ENCODE peak calls at places on chromosomes 13 and 19, in five cellular contexts. One of them, this sample, is unnamed.
A peak's percentile ranks its signal among the peaks of the same experiment; 100 is the strongest.

GRCh38 chr13:109627649-109628048 is 158.7 kb downstream of the IRS2 start:
- DNase-seq in K562: no peak
- DNase-seq in H1: no peak
- DNase-seq in heart left ventricle: no peak
- DNase-seq in tibial nerve: no peak
- DNase-seq in this sample: no peak

GRCh38 chr19:6738726-6739389 is 622 bp upstream of the TRIP10 start:
- DNase-seq in K562: peak; percentile 45
- DNase-seq in H1: no peak
- DNase-seq in heart left ventricle: no peak
- DNase-seq in tibial nerve: no peak
- DNase-seq in this sample: no peak

GRCh38 chr13:92802776-92803175 is 423.8 kb upstream of the GPC6 start:
- DNase-seq in K562: no peak
- DNase-seq in H1: no peak
- DNase-seq in heart left ventricle: no peak
- DNase-seq in tibial nerve: no peak
- DNase-seq in this sample: no peak

GRCh38 chr19:16200038-16200775 is 2.5 kb downstream of the AP1M1 start:
- DNase-seq in K562: peak; percentile 14
- DNase-seq in H1: no peak
- DNase-seq in heart left ventricle: no peak
- DNase-seq in tibial nerve: peak; percentile 31
- DNase-seq in this sample: peak; percentile 61

GRCh38 chr13:50126378-50127016 is 111.3 kb downstream of the KCNRG start:
- DNase-seq in K562: peak; percentile 47
- DNase-seq in H1: no peak
- DNase-seq in heart left ventricle: no peak
- DNase-seq in tibial nerve: no peak
- DNase-seq in this sample: peak; percentile 38

GRCh38 chr19:39166571-39167391 is 30.0 kb upstream of the NCCRP1 start:
- DNase-seq in K562: peak; percentile 36
- DNase-seq in H1: no peak
- DNase-seq in heart left ventricle: peak; percentile 70
- DNase-seq in tibial nerve: no peak
- DNase-seq in this sample: no peak

GRCh38 chr13:20772401-20773131 is 1.2 kb downstream of the EEF1AKMT1 start:
- DNase-seq in K562: peak; percentile 23
- DNase-seq in H1: no peak
- DNase-seq in heart left ventricle: no peak
- DNase-seq in tibial nerve: no peak
- DNase-seq in this sample: peak; percentile 48

GRCh38 chr13:110345266-110345665 is 38.2 kb downstream of the COL4A2 start:
- DNase-seq in K562: no peak
- DNase-seq in H1: no peak
- DNase-seq in heart left ventricle: no peak
- DNase-seq in tibial nerve: no peak
- DNase-seq in this sample: no peak

GRCh38 chr19:15532779-15533521 is 24.6 kb downstream of the CYP4F22 start:
- DNase-seq in K562: no peak
- DNase-seq in H1: no peak
- DNase-seq in heart left ventricle: no peak
- DNase-seq in tibial nerve: no peak
- DNase-seq in this sample: peak; percentile 83

GRCh38 chr19:45506991-45507863 is at the start of gene VASP:
- DNase-seq in K562: peak; percentile 95
- DNase-seq in H1: no peak
- DNase-seq in heart left ventricle: peak; percentile 91
- DNase-seq in tibial nerve: peak; percentile 66
- DNase-seq in this sample: peak; percentile 91
- TF ChIP-seq POLR2A in K562: peak; percentile 98
- TF ChIP-seq POLR2A in H1: peak; percentile 89
- TF ChIP-seq POLR2A in heart left ventricle: peak; percentile 95
- TF ChIP-seq POLR2A in tibial nerve: peak; percentile 50
- TF ChIP-seq POLR2A in this sample: peak; percentile 83

GRCh38 chr19:53536223-53536543 is 1.8 kb upstream of the ZNF331 start:
- DNase-seq in K562: no peak
- DNase-seq in H1: no peak
- DNase-seq in heart left ventricle: no peak
- DNase-seq in tibial nerve: no peak
- DNase-seq in this sample: no peak

GRCh38 chr19:53540091-53540490 is 2.1 kb downstream of the ZNF331 start:
- DNase-seq in K562: no peak
- DNase-seq in H1: no peak
- DNase-seq in heart left ventricle: no peak
- DNase-seq in tibial nerve: no peak
- DNase-seq in this sample: no peak

GRCh38 chr19:53538378-53539109 is 599 bp downstream of the ZNF331 start:
- DNase-seq in K562: no peak
- DNase-seq in H1: no peak
- DNase-seq in heart left ventricle: no peak
- DNase-seq in tibial nerve: no peak
- DNase-seq in this sample: no peak

GRCh38 chr19:53537126-53537522 is 821 bp upstream of the ZNF331 start:
- DNase-seq in K562: no peak
- DNase-seq in H1: no peak
- DNase-seq in heart left ventricle: no peak
- DNase-seq in tibial nerve: no peak
- DNase-seq in this sample: peak; percentile 4

DNA sequence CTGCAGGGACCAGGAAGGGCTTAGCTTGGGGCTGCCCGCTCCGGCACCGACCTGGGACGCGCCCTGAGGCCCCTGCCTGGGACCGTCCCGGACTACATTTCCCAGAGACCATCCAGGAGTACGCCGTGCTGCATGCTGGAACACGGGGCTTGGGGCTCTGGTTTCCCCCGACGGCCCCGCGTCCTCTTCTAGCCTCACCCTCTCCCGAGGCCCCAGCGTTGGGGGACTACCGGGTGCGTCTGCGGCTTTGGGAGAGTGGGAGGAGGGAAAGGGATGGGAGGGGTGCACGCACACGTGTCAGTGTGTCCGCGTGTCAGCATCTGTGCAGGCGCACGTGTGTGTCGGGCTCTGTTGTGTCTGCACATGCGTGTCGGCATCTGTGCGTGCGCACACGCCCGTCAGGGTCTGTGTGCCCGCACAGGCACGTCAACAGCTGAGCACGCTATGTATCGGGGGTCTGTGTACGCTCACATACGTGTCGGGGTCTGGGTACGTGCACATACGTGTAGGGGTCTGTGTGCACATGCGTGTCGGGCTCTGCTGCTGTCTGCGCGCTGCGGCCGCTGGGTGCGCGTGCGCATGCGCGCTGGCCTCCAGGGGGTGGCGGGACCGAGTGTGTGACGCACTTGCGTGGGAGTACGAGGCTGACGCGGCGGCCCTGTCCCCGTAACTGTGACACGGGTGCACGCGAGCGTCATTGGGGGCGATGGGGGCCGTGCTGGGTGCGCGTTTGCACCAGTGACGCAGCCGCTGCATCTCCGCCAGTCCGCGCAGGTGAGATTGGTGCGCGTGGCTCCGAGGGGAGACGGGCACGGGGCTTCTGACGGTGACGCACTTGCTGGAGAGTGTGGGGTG is at the start of gene ZNF331:
- DNase-seq in K562: no peak
- DNase-seq in H1: no peak
- DNase-seq in heart left ventricle: peak; percentile 87
- DNase-seq in tibial nerve: peak; percentile 73
- DNase-seq in this sample: peak; percentile 81
- TF ChIP-seq POLR2A in K562: no peak
- TF ChIP-seq POLR2A in H1: no peak
- TF ChIP-seq POLR2A in heart left ventricle: peak; percentile 55
- TF ChIP-seq POLR2A in tibial nerve: peak; percentile 61
- TF ChIP-seq POLR2A in this sample: no peak

DNA sequence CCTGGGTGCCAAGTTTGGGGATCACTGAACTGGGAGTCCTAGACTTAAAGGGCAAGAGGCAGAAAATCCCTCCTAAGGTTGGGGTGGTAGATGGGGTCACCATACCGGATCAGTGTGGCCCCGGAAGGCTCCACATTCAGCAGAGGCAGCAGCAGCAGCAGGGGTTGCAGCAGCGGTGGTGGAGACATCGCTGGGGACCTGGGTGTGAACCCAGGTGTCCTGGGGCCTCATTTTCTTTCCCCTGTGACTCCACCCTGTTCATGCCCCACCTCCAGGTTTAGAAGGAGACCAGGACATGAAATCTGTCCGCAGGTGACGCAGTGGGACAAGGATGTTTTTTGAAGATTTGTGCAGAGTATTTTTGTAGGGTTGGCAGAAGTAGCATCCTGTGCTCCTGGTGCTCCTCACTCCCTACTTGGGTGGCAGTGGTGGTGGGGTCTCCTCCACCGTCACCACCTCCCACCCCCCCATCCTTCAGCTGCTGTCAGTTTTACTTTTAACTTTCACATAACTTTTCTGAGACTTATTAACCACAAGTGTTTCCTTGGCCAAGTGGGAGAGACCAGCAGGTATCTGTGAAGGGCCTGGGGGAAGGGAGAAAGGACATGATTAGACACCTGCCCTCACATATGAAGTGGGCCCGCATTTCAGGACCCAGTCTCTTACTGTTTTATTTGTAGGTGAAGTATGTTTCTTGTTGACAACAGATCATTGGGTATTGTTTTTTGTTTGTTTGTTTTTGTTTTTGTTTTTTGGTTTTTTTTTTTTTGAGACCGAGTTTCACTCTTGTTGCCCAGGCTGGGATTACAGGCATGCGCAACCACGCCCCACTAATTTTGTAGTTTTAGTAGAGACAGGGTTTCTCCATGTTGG is at the start of gene NAPSA:
- DNase-seq in K562: no peak
- DNase-seq in H1: no peak
- DNase-seq in heart left ventricle: no peak
- DNase-seq in tibial nerve: no peak
- DNase-seq in this sample: no peak
- TF ChIP-seq POLR2A in K562: no peak
- TF ChIP-seq POLR2A in H1: no peak
- TF ChIP-seq POLR2A in heart left ventricle: no peak
- TF ChIP-seq POLR2A in tibial nerve: no peak
- TF ChIP-seq POLR2A in this sample: no peak

GRCh38 chr19:5700455-5701092 is 10.5 kb downstream of the RPL36 start:
- DNase-seq in K562: no peak
- DNase-seq in H1: no peak
- DNase-seq in heart left ventricle: no peak
- DNase-seq in tibial nerve: no peak
- DNase-seq in this sample: no peak
- TF ChIP-seq POLR2A in K562: peak; percentile 52
- TF ChIP-seq POLR2A in H1: no peak
- TF ChIP-seq POLR2A in heart left ventricle: no peak
- TF ChIP-seq POLR2A in tibial nerve: no peak
- TF ChIP-seq POLR2A in this sample: no peak

GRCh38 chr13:48001127-48001881 is at the start of gene SUCLA2:
- DNase-seq in K562: peak; percentile 92
- DNase-seq in H1: peak; percentile 81
- DNase-seq in heart left ventricle: peak; percentile 92
- DNase-seq in tibial nerve: peak; percentile 68
- DNase-seq in this sample: peak; percentile 94
- TF ChIP-seq POLR2A in K562: peak; percentile 78
- TF ChIP-seq POLR2A in H1: peak; percentile 86
- TF ChIP-seq POLR2A in heart left ventricle: peak; percentile 74
- TF ChIP-seq POLR2A in tibial nerve: peak; percentile 12
- TF ChIP-seq POLR2A in this sample: peak; percentile 94

DNA sequence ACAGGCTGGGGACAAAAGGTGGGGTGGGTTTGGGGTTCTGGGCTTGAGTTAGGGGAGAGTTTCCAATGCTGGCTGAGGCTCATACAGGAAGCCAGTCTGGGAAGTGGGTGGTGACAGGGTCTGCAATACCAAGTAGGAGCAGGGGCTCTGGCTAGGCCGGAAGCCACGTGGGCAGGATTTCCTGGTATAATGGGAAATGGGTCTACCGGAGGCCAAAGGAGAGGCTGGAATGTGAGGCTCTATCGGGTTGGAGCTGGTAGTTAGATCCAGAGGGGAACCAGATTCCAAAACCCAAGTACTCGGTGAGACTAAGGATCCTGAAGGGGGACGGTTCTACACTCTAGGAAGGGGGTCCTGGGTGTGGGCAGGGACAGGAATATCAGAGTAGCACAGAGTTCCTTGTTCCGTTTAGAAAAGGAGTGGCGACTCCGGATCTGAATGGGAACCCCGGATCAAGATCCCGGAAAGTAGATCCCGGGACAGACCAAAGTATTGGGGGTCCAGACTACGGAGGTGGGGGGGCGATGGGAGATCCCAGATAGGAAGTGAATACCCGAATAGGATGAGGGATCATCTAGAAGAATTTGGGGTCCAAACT is 802 bp downstream of the CDC37 start:
- DNase-seq in K562: peak; percentile 56
- DNase-seq in H1: no peak
- DNase-seq in heart left ventricle: peak; percentile 78
- DNase-seq in tibial nerve: no peak
- DNase-seq in this sample: peak; percentile 73
- TF ChIP-seq POLR2A in K562: no peak
- TF ChIP-seq POLR2A in H1: no peak
- TF ChIP-seq POLR2A in heart left ventricle: peak; percentile 32
- TF ChIP-seq POLR2A in tibial nerve: no peak
- TF ChIP-seq POLR2A in this sample: no peak

GRCh38 chr13:107305178-107305577 is 737.2 kb upstream of the ARGLU1 start:
- DNase-seq in K562: no peak
- DNase-seq in H1: no peak
- DNase-seq in heart left ventricle: no peak
- DNase-seq in tibial nerve: no peak
- DNase-seq in this sample: no peak
- TF ChIP-seq POLR2A in K562: no peak
- TF ChIP-seq POLR2A in H1: no peak
- TF ChIP-seq POLR2A in heart left ventricle: no peak
- TF ChIP-seq POLR2A in tibial nerve: no peak
- TF ChIP-seq POLR2A in this sample: no peak

GRCh38 chr19:50334741-50335421 is 5.7 kb upstream of the KCNC3 start:
- DNase-seq in K562: no peak
- DNase-seq in H1: no peak
- DNase-seq in heart left ventricle: no peak
- DNase-seq in tibial nerve: no peak
- DNase-seq in this sample: no peak

GRCh38 chr19:50332014-50332263 is 2.8 kb upstream of the KCNC3 start:
- DNase-seq in K562: no peak
- DNase-seq in H1: no peak
- DNase-seq in heart left ventricle: no peak
- DNase-seq in tibial nerve: no peak
- DNase-seq in this sample: no peak

GRCh38 chr19:50333737-50334617 is 4.8 kb upstream of the KCNC3 start:
- DNase-seq in K562: peak; percentile 90
- DNase-seq in H1: no peak
- DNase-seq in heart left ventricle: peak; percentile 79
- DNase-seq in tibial nerve: no peak
- DNase-seq in this sample: no peak

GRCh38 chr19:50332264-50333038 is 3.3 kb upstream of the KCNC3 start:
- DNase-seq in K562: peak; percentile 43
- DNase-seq in H1: no peak
- DNase-seq in heart left ventricle: peak; percentile 51
- DNase-seq in tibial nerve: no peak
- DNase-seq in this sample: no peak

GRCh38 chr19:50333235-50333736 is 4.1 kb upstream of the KCNC3 start:
- DNase-seq in K562: peak; percentile 98
- DNase-seq in H1: peak; percentile 86
- DNase-seq in heart left ventricle: peak; percentile 89
- DNase-seq in tibial nerve: peak; percentile 45
- DNase-seq in this sample: no peak
- TF ChIP-seq POLR2A in K562: no peak
- TF ChIP-seq POLR2A in H1: no peak
- TF ChIP-seq POLR2A in heart left ventricle: no peak
- TF ChIP-seq POLR2A in tibial nerve: no peak
- TF ChIP-seq POLR2A in this sample: no peak

This sample was measured in NB4.